ENCODE peak calls at places on chromosomes 13 and 19, in four cellular contexts. C is H1, N is H9, K is trophoblast cell. Y is an unnamed sample.

GRCh38 chr19:27618006-27618405 is 1594.9 kb downstream of the UQCRFS1 start:
- DNase-seq in N (no peak), K (no peak), C (no peak), Y (no peak)

GRCh38 chr19:57712222-57712621 is 3.2 kb upstream of the ZNF154 start:
- DNase-seq in C (no peak), N (no peak), K (no peak), Y (no peak)

GRCh38 chr19:39704181-39705044 is at the start of gene LGALS14:
- DNase-seq in K (no peak), C (no peak), N (no peak), Y (no peak)

GRCh38 chr13:59230484-59231264 is 933.1 kb downstream of the DIAPH3 start:
- DNase-seq in N (no peak), C (no peak), K (no peak), Y (no peak)

GRCh38 chr13:104408733-104409132 is 1342.5 kb upstream of the SLC10A2 start:
- DNase-seq in K (no peak), C (no peak), N (no peak), Y (no peak)

GRCh38 chr19:40519352-40520322 is 52.8 kb downstream of the SPTBN4 start:
- DNase-seq in N (peak), C (no peak), K (no peak), Y (peak)

GRCh38 chr13:113162783-113163685 is 4.6 kb downstream of the PROZ start:
- DNase-seq in C (no peak), N (no peak), K (no peak), Y (no peak)

GRCh38 chr19:18478545-18479311 is 40.8 kb upstream of the ISYNA1 start:
- DNase-seq in N (no peak), K (peak), C (no peak), Y (peak)

GRCh38 chr19:2491130-2491801 is 15.3 kb downstream of the GADD45B start:
- DNase-seq in N (no peak), C (no peak), K (peak), Y (peak)

GRCh38 chr19:40623403-40624239 is 22.5 kb downstream of the LTBP4 start:
- DNase-seq in C (no peak), K (peak), N (peak), Y (peak)

GRCh38 chr19:6161271-6161850 is 25.9 kb downstream of the ACSBG2 start:
- DNase-seq in N (peak), K (no peak), C (peak), Y (no peak)

GRCh38 chr13:109973279-109973678 is 186.9 kb upstream of the IRS2 start:
- DNase-seq in N (no peak), K (no peak), C (no peak), Y (no peak)

GRCh38 chr19:43618921-43619261 is 538 bp downstream of the ZNF428 start:
- DNase-seq in C (no peak), K (no peak), N (no peak), Y (no peak)

GRCh38 chr19:46428278-46429141 is at the start of gene PNMA8C:
- DNase-seq in K (no peak), C (no peak), N (peak), Y (peak)

GRCh38 chr19:46023311-46023779 is 492 bp upstream of the PGLYRP1 start:
- DNase-seq in N (no peak), K (no peak), C (no peak), Y (no peak)

GRCh38 chr19:5452594-5453565 is 2.3 kb upstream of the ZNRF4 start:
- DNase-seq in K (peak), C (no peak), N (no peak), Y (peak)

GRCh38 chr13:87355451-87355850 is 315.7 kb upstream of the SLITRK5 start:
- DNase-seq in N (no peak), K (no peak), C (no peak), Y (no peak)

GRCh38 chr19:49339364-49340068 is 4.3 kb downstream of the CD37 start:
- DNase-seq in C (peak), N (peak), K (peak), Y (peak)

GRCh38 chr19:11519138-11519537 is 9.8 kb downstream of the ECSIT start:
- DNase-seq in C (no peak), N (no peak), K (no peak), Y (no peak)

GRCh38 chr19:2391118-2391725 is 31.2 kb downstream of the TMPRSS9 start:
- DNase-seq in K (peak), C (no peak), N (no peak), Y (peak)

GRCh38 chr13:46905249-46905648 is 8.4 kb upstream of the HTR2A start:
- DNase-seq in K (no peak), N (no peak), C (peak), Y (peak)

GRCh38 chr19:47145639-47146486 is 15.2 kb downstream of the SAE1 start:
- DNase-seq in N (no peak), C (no peak), K (no peak), Y (no peak)

GRCh38 chr13:98466634-98467236 is 110.2 kb downstream of the STK24 start:
- DNase-seq in N (peak), K (peak), C (no peak), Y (peak)

GRCh38 chr13:74555291-74556001 is 421.2 kb upstream of the KLF12 start:
- DNase-seq in N (no peak), K (no peak), C (no peak), Y (no peak)

GRCh38 chr19:4284176-4284958 is 5.3 kb downstream of the SHD start:
- DNase-seq in K (no peak), N (peak), C (peak), Y (no peak)

GRCh38 chr19:12880551-12881171 is 588 bp downstream of the DNASE2 start:
- DNase-seq in C (no peak), N (peak), K (no peak), Y (no peak)

GRCh38 chr13:92649140-92649813 is 577.3 kb upstream of the GPC6 start:
- DNase-seq in N (no peak), C (no peak), K (no peak), Y (no peak)

GRCh38 chr13:113861433-113862030 is 2.3 kb downstream of the GAS6 start:
- DNase-seq in N (peak), K (no peak), C (no peak), Y (no peak)

GRCh38 chr13:114131581-114132418 is 623 bp downstream of the RASA3 start:
- DNase-seq in N (no peak), K (no peak), C (no peak), Y (no peak)

GRCh38 chr19:29964171-29964570 is 22.1 kb downstream of the URI1 start:
- DNase-seq in K (no peak), C (no peak), N (no peak), Y (peak)

GRCh38 chr13:51479199-51479523 is 26.3 kb upstream of the INTS6 start:
- DNase-seq in K (no peak), C (no peak), N (no peak), Y (peak)

GRCh38 chr13:30868806-30869470 is 37.1 kb upstream of the MEDAG start:
- DNase-seq in C (no peak), N (no peak), K (no peak), Y (peak)

GRCh38 chr19:18814063-18814462 is 17.7 kb upstream of the UPF1 start:
- DNase-seq in K (no peak), N (no peak), C (no peak), Y (no peak)

GRCh38 chr19:53959176-53959757 is 3.5 kb upstream of the CACNG8 start:
- DNase-seq in N (peak), C (no peak), K (no peak), Y (no peak)

GRCh38 chr13:24348797-24349515 is 39.6 kb downstream of the C1QTNF9 start:
- DNase-seq in K (no peak), C (no peak), N (no peak), Y (no peak)

GRCh38 chr19:48656840-48657474 is 11.0 kb upstream of the CA11 start:
- DNase-seq in N (no peak), K (no peak), C (no peak), Y (peak)

GRCh38 chr13:91323349-91323748 is 24.1 kb upstream of the MIR17HG start:
- DNase-seq in N (no peak), K (no peak), C (no peak), Y (no peak)

GRCh38 chr19:8131517-8131916 is 17.9 kb downstream of the FBN3 start:
- DNase-seq in C (no peak), K (no peak), N (no peak), Y (no peak)
- H3K23ac ChIP-seq in C (no peak), K (no peak), N (no peak), Y (no peak)

DNA sequence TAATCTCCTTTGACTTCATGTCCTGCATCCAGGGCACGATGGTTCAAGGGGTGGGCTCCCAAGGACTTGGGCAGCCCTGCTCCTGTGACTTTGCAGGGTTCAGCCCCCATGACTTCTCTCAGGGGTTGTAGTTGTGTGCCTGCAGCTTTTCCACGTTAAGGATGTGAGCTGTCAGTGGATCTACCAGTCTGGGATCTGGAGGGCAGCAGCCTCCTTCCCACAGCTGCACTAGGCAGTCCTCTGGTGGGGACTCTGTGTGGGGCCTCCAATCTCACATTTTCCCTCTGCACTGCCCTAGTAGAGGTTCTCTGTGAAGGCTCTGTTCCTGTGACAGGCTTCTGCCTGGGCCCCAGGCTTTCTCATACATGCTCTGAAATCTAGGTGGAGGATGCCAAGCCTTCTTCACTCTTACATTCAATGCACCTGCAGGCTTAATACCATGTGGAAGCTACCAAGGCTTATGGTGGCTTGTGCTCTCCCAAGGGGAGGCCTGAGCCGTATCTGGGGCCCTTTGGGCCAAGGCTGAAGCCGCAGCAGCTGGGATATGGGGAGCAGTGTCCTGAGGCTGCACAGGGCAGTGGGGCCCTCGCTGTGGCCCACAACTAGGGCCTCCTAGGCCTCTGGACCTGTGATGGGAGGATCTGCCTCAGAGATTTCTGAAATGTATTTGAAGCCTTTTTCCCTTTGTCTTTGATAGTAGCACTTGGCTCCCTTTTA is 39.3 kb upstream of the ERICH6B start:
- DNase-seq in N (no peak), C (no peak), K (no peak), Y (no peak)
- H2BK12ac ChIP-seq in N (no peak), C (no peak), K (no peak), Y (no peak)

GRCh38 chr13:48533207-48533499 is 273 bp upstream of the RCBTB2 start:
- DNase-seq in N (no peak), C (no peak), K (no peak), Y (no peak)
- H3K23ac ChIP-seq in N (no peak), C (no peak), K (no peak), Y (no peak)

GRCh38 chr13:78032132-78032531 is 113.5 kb upstream of the EDNRB start:
- DNase-seq in N (no peak), C (no peak), K (no peak), Y (no peak)
- H2BK12ac ChIP-seq in N (no peak), C (no peak), K (no peak), Y (no peak)